ENCODE peak calls at places on chromosomes 12 and 14, in eight cellular contexts. I, A, K, F, V, X, T and O are unnamed samples. For H3K9me3 and H3K4me1, the result is how much of the 10 kb centered on the place peaks cover.

GRCh38 chr14:61466249-61466904 is 145.0 kb downstream of the PRKCH start:
- DNase-seq in V (no peak), I (peak), X (no peak), A (no peak), T (no peak), K (peak), F (no peak), O (no peak)

GRCh38 chr12:14185441-14186192 is 179.9 kb upstream of the ATF7IP start:
- DNase-seq in I (peak), A (peak), V (peak), K (no peak), X (peak), F (no peak), T (peak), O (peak)

GRCh38 chr14:101721111-101721510 is 40.4 kb upstream of the PPP2R5C start:
- DNase-seq in K (no peak), V (no peak), X (no peak), A (no peak), F (no peak), T (no peak), I (no peak), O (no peak)

GRCh38 chr12:108640802-108641445 is 7.2 kb upstream of the SELPLG start:
- DNase-seq in V (no peak), A (peak), K (peak), T (no peak), F (peak), I (peak), X (no peak), O (no peak)

GRCh38 chr14:32230181-32230580 is 27.1 kb upstream of the RNU6-8 start:
- DNase-seq in F (no peak), X (no peak), A (no peak), T (no peak), I (no peak), K (no peak), V (no peak), O (no peak)

GRCh38 chr12:124094188-124094587 is 121.2 kb downstream of the ZNF664 start:
- DNase-seq in T (no peak), V (no peak), A (no peak), X (no peak), F (no peak), I (no peak), K (no peak), O (no peak)

GRCh38 chr12:67698711-67699603 is 50.4 kb downstream of the DYRK2 start:
- DNase-seq in K (no peak), A (no peak), T (no peak), F (no peak), X (peak), V (no peak), I (no peak), O (no peak)

GRCh38 chr14:32603992-32604391 is 274.9 kb downstream of the AKAP6 start:
- DNase-seq in F (no peak), V (no peak), X (no peak), A (no peak), K (no peak), I (no peak), T (no peak), O (no peak)

GRCh38 chr12:124738636-124739467 is 124.8 kb downstream of the SCARB1 start:
- DNase-seq in V (no peak), X (no peak), K (no peak), A (no peak), F (no peak), T (no peak), I (peak), O (no peak)

GRCh38 chr12:121241203-121241970 is 31.5 kb downstream of the P2RX4 start:
- DNase-seq in I (no peak), X (no peak), K (peak), A (no peak), F (no peak), V (no peak), T (no peak), O (no peak)

GRCh38 chr14:100621806-100622205 is 34.6 kb upstream of the BEGAIN start:
- DNase-seq in F (peak), I (no peak), X (no peak), K (no peak), V (no peak), A (peak), T (no peak), O (no peak)

GRCh38 chr12:106123551-106123991 is 15.2 kb downstream of the NUAK1 start:
- DNase-seq in F (no peak), X (no peak), I (peak), V (no peak), A (no peak), K (peak), T (peak), O (peak)

GRCh38 chr14:95835331-95835730 is 41.3 kb upstream of the TUNAR start:
- DNase-seq in I (no peak), A (no peak), X (no peak), K (no peak), T (no peak), F (no peak), V (no peak), O (no peak)

GRCh38 chr14:56351861-56352260 is 227.7 kb upstream of the TMEM260 start:
- DNase-seq in T (no peak), A (no peak), V (peak), I (no peak), K (no peak), F (no peak), X (no peak), O (no peak)

GRCh38 chr14:100191584-100192249 is 32.3 kb upstream of the DEGS2 start:
- DNase-seq in I (no peak), A (no peak), X (no peak), T (no peak), F (no peak), K (peak), V (no peak), O (no peak)

GRCh38 chr12:116542345-116542950 is 16.7 kb upstream of the MAP1LC3B2 start:
- DNase-seq in I (no peak), F (no peak), X (no peak), A (peak), T (no peak), K (no peak), V (peak), O (no peak)

GRCh38 chr12:115267464-115267863 is 583.5 kb upstream of the TBX3 start:
- DNase-seq in V (no peak), F (no peak), A (no peak), X (no peak), T (no peak), I (no peak), K (no peak), O (no peak)

GRCh38 chr14:77593501-77593911 is 22.9 kb downstream of the SPTLC2 start:
- DNase-seq in F (no peak), K (no peak), X (peak), V (no peak), T (no peak), A (no peak), I (no peak), O (no peak)

GRCh38 chr12:68375701-68376469 is 43.7 kb upstream of the MDM1 start:
- DNase-seq in K (no peak), F (no peak), X (no peak), I (no peak), T (no peak), A (no peak), V (no peak), O (no peak)

GRCh38 chr12:10392394-10392930 is 2.6 kb upstream of the KLRK1 start:
- DNase-seq in X (no peak), A (no peak), K (no peak), V (peak), F (peak), I (peak), T (no peak), O (no peak)

GRCh38 chr12:59657266-59657665 is 61.4 kb downstream of the SLC16A7 start:
- DNase-seq in I (no peak), X (no peak), F (no peak), K (no peak), T (no peak), V (no peak), A (no peak), O (no peak)

GRCh38 chr12:56315256-56315625 is 547 bp downstream of the CNPY2 start:
- DNase-seq in I (peak), V (no peak), A (peak), X (no peak), F (no peak), T (peak), K (no peak), O (no peak)

GRCh38 chr14:59688224-59689170 is 111.9 kb upstream of the CCDC175 start:
- DNase-seq in F (no peak), I (peak), V (peak), T (peak), A (peak), K (no peak), X (no peak), O (peak)

GRCh38 chr14:57049848-57050247 is 218.9 kb downstream of the EXOC5 start:
- DNase-seq in A (no peak), V (no peak), I (no peak), X (no peak), F (no peak), T (no peak), K (no peak), O (no peak)

GRCh38 chr14:85530626-85531025 is 682 bp downstream of the FLRT2 start:
- DNase-seq in I (no peak), A (no peak), X (no peak), K (no peak), V (no peak), F (no peak), T (no peak), O (no peak)

GRCh38 chr14:97604731-97605130 is 807.5 kb downstream of the VRK1 start:
- DNase-seq in I (no peak), F (no peak), T (no peak), K (no peak), X (no peak), A (no peak), V (no peak), O (no peak)

GRCh38 chr14:97602438-97603117 is 805.4 kb downstream of the VRK1 start:
- DNase-seq in K (no peak), V (no peak), I (no peak), F (no peak), A (no peak), T (no peak), X (peak), O (no peak)

GRCh38 chr14:97603201-97603600 is 806.0 kb downstream of the VRK1 start:
- DNase-seq in F (no peak), K (no peak), V (no peak), T (no peak), A (no peak), X (peak), I (no peak), O (no peak)
- H3K4me3 ChIP-seq in F (no peak), K (no peak), V (no peak), T (no peak), A (no peak), X (peak), I (no peak), O (no peak)

DNA sequence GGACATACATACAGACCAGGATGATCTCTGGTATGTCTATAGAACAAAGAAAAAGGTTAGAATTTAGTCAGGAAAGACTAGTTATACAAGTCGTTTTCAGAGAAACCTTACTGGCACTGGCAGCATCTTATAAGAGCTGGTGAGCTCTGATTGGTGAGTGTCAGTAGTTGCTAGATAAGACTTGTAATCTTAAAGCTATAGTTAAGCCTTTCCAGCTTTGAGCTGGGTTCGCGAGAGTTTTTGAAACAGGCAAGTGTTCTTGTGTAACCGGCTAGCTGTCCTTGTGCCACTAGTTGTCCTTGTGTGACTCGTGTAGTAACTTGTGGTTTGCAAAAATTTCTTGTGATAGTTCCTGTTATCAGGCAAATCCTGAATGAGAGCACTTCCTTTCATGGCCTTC is 740.9 kb downstream of the GALC start:
- DNase-seq in I (no peak), K (no peak), A (no peak), T (no peak), F (no peak), V (no peak), X (no peak), O (no peak)
- H3K9me3 ChIP-seq in I (under half), K (under half), A (under half), T (under half), F (under half), V (under half), X (under half), O (under half)

GRCh38 chr12:110340706-110341105 is 59.7 kb downstream of the ATP2A2 start:
- DNase-seq in V (no peak), F (no peak), K (no peak), X (no peak), I (no peak), T (no peak), A (no peak), O (no peak)

GRCh38 chr12:110335481-110336045 is 54.5 kb downstream of the ATP2A2 start:
- DNase-seq in I (no peak), X (no peak), V (no peak), K (no peak), A (no peak), F (no peak), T (no peak), O (no peak)

GRCh38 chr12:110339184-110339952 is 58.3 kb downstream of the ATP2A2 start:
- DNase-seq in V (no peak), F (no peak), A (no peak), I (no peak), K (no peak), T (no peak), X (no peak), O (no peak)

GRCh38 chr12:110337912-110338710 is 57.1 kb downstream of the ATP2A2 start:
- DNase-seq in I (no peak), F (no peak), A (no peak), V (no peak), T (no peak), K (no peak), X (no peak), O (no peak)

DNA sequence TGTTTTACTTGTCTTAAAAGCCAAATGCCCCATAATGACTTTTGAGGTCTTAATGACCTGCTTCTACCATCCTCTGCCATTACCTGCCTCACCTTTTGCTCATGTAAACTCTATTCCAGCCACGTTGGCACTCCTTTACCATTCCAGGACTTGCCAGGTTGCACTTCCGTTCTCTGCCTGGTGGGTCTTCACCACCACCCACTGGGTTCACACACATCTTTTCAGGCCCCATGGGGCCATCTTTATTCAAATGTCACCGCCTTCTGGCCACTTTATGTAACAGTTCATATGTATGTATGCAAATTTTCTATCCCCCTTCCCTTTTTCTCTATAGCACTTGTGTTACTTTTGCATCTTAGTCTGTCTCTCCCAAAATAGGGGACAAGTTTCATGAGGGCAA is 57.7 kb downstream of the ATP2A2 start:
- DNase-seq in X (no peak), A (peak), V (no peak), F (no peak), K (no peak), I (no peak), T (no peak), O (no peak)
- H3K4me1 ChIP-seq in X (under half), A (under half), V (under half), F (under half), K (under half), I (under half), T (under half), O (under half)

GRCh38 chr12:131097247-131098177 is 143.8 kb downstream of the ADGRD1 start:
- DNase-seq in K (peak), T (no peak), A (no peak), F (peak), X (no peak), I (no peak), V (no peak), O (no peak)
- H3K4me3 ChIP-seq in K (no peak), T (no peak), A (no peak), F (no peak), X (no peak), I (no peak), V (no peak), O (no peak)

DNA sequence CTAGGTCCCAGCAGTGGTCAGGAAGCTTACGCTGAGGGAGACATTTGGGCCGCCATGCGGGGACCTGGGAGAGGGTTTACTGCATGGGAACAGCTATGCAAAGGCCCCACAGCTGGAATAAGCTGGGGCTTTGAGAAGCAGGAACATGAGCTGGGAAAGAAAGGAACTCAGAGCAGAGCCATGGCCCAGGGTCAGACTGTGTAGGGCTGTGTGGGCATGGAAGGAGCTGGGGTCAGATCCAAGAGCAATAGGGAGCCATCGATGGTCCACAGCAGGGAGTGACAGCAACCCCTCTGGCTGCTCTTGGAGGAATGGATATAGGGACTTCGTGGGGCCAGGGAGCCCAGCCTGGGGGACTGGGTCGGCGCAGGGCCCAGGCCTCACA is 151.6 kb downstream of the ADGRD1 start:
- DNase-seq in V (no peak), A (no peak), X (no peak), F (no peak), I (no peak), K (peak), T (no peak), O (no peak)
- H3K9me3 ChIP-seq in V (under half), A (under half), X (under half), F (under half), I (under half), K (under half), T (under half), O (under half)

DNA sequence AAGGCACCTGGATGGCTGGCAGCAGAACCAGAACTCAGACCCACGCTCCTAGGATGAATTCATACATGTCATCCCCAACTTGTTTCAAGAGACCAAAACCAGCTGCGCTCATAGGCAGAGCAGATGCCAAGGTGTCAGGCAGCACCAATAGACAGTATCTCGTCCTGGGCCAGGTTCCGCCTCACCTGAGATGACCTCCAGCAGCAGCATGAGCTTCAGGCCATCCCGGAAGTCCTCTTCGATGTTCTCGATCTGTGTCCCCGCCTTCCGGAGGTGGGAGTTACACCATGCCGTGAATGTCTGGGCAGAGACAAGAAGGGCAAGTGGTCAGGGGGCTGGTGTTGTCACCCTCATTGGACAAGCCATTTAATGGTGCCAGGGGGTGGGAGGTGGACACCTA is 53.7 kb downstream of the ACTN1 start:
- DNase-seq in I (no peak), T (no peak), X (no peak), V (no peak), K (no peak), F (no peak), A (no peak), O (no peak)
- H3K4me1 ChIP-seq in I (under half), T (under half), X (under half), V (under half), K (under half), F (under half), A (under half), O (under half)

GRCh38 chr14:74239848-74240793 is 872 bp downstream of the VSX2 start:
- DNase-seq in F (no peak), A (no peak), X (peak), V (no peak), T (no peak), I (no peak), K (no peak), O (no peak)
- H3K4me3 ChIP-seq in F (peak), A (no peak), X (no peak), V (no peak), T (peak), I (no peak), K (no peak), O (no peak)

GRCh38 chr12:93870020-93870795 is 193.0 kb downstream of the CRADD start:
- DNase-seq in T (no peak), K (no peak), A (no peak), I (no peak), X (no peak), V (no peak), F (no peak), O (no peak)
- H3K9me3 ChIP-seq in T (under half), K (under half), A (under half), I (under half), X (half or more), V (under half), F (under half), O (under half)